ENCODE peak calls at places on chromosomes 11 and 22, in eight cellular contexts. K is SK-N-SH, C is HCT116, F is MM.1S, R is PC-9, M is GM23338, B is PC-3, O is Karpas-422. X is an unnamed sample.
A peak's percentile ranks its signal among the peaks of the same experiment; 100 is the strongest.

GRCh38 chr11:13110929-13111812 is 102.1 kb downstream of the RASSF10 start:
- DNase-seq in C (no peak), R (peak; percentile 54), K (peak; percentile 71), M (no peak), F (no peak), B (peak; percentile 71), O (no peak), X (peak; percentile 29)

GRCh38 chr22:29314537-29315285 is 786 bp downstream of the RASL10A start:
- DNase-seq in C (no peak), R (no peak), K (peak; percentile 63), O (no peak), M (peak; percentile 64), B (peak; percentile 22), F (no peak), X (no peak)

GRCh38 chr22:50563410-50564160 is 866 bp upstream of the SYCE3 start:
- DNase-seq in F (no peak), C (no peak), O (no peak), K (peak; percentile 37), B (no peak), R (no peak), M (peak; percentile 24), X (no peak)

GRCh38 chr11:22491826-22492225 is 133.8 kb downstream of the FANCF start:
- DNase-seq in R (no peak), K (peak; percentile 69), B (no peak), C (no peak), M (peak; percentile 41), F (no peak), O (no peak), X (no peak)

GRCh38 chr11:113168804-113169342 is 145.5 kb upstream of the TTC12 start:
- DNase-seq in K (no peak), M (no peak), R (no peak), O (peak; percentile 75), B (no peak), F (no peak), C (no peak), X (no peak)

GRCh38 chr11:19072464-19072863 is 11.9 kb upstream of the MRGPRX2 start:
- DNase-seq in F (no peak), O (no peak), R (peak; percentile 72), C (no peak), K (no peak), M (no peak), B (peak; percentile 22), X (no peak)

GRCh38 chr11:119693253-119693815 is 35.7 kb downstream of the NECTIN1 start:
- DNase-seq in F (peak; percentile 26), K (no peak), C (no peak), B (no peak), O (no peak), R (no peak), M (no peak), X (no peak)

GRCh38 chr11:13009921-13010736 is 1.0 kb downstream of the RASSF10 start:
- DNase-seq in C (no peak), M (peak; percentile 68), O (no peak), B (no peak), R (peak; percentile 28), F (no peak), K (peak; percentile 68), X (peak; percentile 52)

GRCh38 chr11:69903206-69903605 is 84.0 kb upstream of the FGF3 start:
- DNase-seq in M (no peak), R (no peak), F (no peak), B (no peak), K (no peak), O (no peak), C (no peak), X (no peak)

GRCh38 chr22:46093796-46094195 is 56.5 kb upstream of the PPARA start:
- DNase-seq in R (no peak), C (no peak), M (no peak), O (no peak), B (no peak), K (no peak), F (no peak), X (no peak)

GRCh38 chr22:46096706-46097230 is 53.6 kb upstream of the PPARA start:
- DNase-seq in R (no peak), C (no peak), B (no peak), K (no peak), M (no peak), O (no peak), F (no peak), X (no peak)

GRCh38 chr22:46092646-46093410 is 57.5 kb upstream of the PPARA start:
- DNase-seq in K (no peak), O (no peak), B (no peak), M (no peak), F (no peak), R (no peak), C (no peak), X (no peak)

GRCh38 chr22:46096051-46096450 is 54.3 kb upstream of the PPARA start:
- DNase-seq in C (no peak), M (no peak), B (no peak), R (no peak), O (no peak), K (no peak), F (no peak), X (no peak)

DNA sequence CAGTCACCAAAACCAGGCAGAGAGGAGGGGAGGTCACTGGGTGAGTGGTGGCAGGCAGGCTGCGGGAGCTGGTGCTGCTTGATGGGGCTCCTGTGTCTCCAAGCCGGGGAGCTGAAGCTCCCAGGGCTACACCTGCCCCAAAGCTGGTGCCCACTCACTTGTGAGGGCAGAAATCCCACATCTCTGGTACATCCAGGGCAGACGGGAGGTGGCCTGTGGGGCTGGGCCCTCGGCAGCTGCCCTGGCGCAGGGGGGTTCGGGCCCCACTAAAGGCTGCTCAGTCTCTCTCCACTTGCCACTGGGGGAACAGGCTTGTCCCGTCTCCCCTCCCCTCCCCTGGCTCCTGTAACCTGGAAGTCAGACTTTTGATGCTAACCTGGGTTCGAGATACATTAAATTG is 55.6 kb upstream of the PPARA start:
- DNase-seq in O (no peak), C (no peak), F (no peak), B (no peak), M (no peak), R (no peak), K (no peak), X (no peak)
- H3K27ac ChIP-seq in O (no peak overlapping the region), C (peak overlapping the region; percentile 13), F (no peak overlapping the region), B (no peak overlapping the region), M (no peak overlapping the region), R (no peak overlapping the region), K (peak overlapping the region; percentile 96), X (no peak overlapping the region)

GRCh38 chr22:20211409-20211996 is 56.6 kb downstream of the RTN4R start:
- DNase-seq in C (no peak), R (no peak), K (no peak), B (no peak), O (no peak), F (no peak), M (no peak), X (no peak)
- H3K9me2 ChIP-seq in C (no peaks in the 10 kb centered on the region), R (no peaks in the 10 kb centered on the region), K (no peaks in the 10 kb centered on the region), B (no peaks in the 10 kb centered on the region), O (no peaks in the 10 kb centered on the region), F (no peaks in the 10 kb centered on the region), M (no peaks in the 10 kb centered on the region), X (no peaks in the 10 kb centered on the region)

GRCh38 chr22:40041738-40042137 is 47.0 kb downstream of the FAM83F start:
- DNase-seq in O (no peak), M (no peak), R (no peak), C (no peak), B (no peak), K (no peak), F (no peak), X (no peak)
- H3K27me3 ChIP-seq in O (no peaks in the 10 kb centered on the region), M (peaks cover 6% of the 10 kb centered on the region), R (no peaks in the 10 kb centered on the region), C (no peaks in the 10 kb centered on the region), B (no peaks in the 10 kb centered on the region), K (no peaks in the 10 kb centered on the region), F (peaks cover 19% of the 10 kb centered on the region), X (no peaks in the 10 kb centered on the region)

GRCh38 chr11:118529584-118530175 is 1.3 kb upstream of the TMEM25 start:
- DNase-seq in F (no peak), B (no peak), R (no peak), C (no peak), O (no peak), K (no peak), M (peak; percentile 51), X (no peak)

GRCh38 chr11:118528511-118528910 is 1.2 kb downstream of the TTC36 start:
- DNase-seq in K (no peak), M (no peak), B (no peak), C (no peak), R (no peak), F (no peak), O (no peak), X (no peak)

GRCh38 chr11:118530683-118531596 is at the start of gene TMEM25:
- DNase-seq in R (peak; percentile 67), F (peak; percentile 12), B (peak; percentile 79), C (no peak), O (peak; percentile 76), K (peak; percentile 96), M (peak; percentile 86), X (peak; percentile 86)

GRCh38 chr11:118531597-118532084 is 649 bp downstream of the TMEM25 start:
- DNase-seq in O (no peak), M (peak; percentile 36), B (no peak), F (no peak), C (no peak), R (no peak), K (peak; percentile 69), X (no peak)

DNA sequence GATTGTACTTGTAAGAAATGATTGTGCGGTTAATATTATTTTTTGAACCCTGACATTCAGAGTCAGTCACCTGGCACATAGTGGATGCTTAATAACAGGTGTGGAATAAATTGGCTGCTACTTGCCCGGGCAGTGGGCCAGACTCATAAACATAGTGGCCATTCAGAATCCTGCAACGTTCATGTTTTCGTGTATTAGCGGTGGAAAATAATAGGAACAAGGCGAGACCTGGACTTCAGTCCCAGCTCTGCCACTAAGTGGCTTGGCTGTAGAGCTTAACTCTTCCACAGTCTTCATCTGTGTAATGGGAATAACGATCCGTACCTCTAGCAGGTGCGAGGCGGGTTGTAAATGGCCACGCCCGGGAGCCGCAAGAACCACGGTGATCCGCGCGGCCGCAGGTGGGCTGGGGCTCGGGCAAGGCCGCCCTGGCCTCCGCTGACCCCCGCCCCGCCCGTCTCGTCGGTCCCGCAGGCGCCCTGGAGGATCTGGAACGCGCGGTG is 761 bp upstream of the TMEM25 start:
- DNase-seq in R (no peak), C (no peak), B (peak; percentile 48), O (no peak), K (no peak), M (no peak), F (no peak), X (no peak)
- H3K27ac ChIP-seq in R (no peak overlapping the region), C (peak overlapping the region; percentile 87), B (peak overlapping the region; percentile 4), O (peak overlapping the region; percentile 8), K (no peak overlapping the region), M (no peak overlapping the region), F (no peak overlapping the region), X (peak overlapping the region; percentile 91)

GRCh38 chr22:35861451-35861850 is 143.8 kb downstream of the APOL5 start:
- DNase-seq in B (no peak), O (no peak), R (no peak), M (no peak), K (no peak), F (peak; percentile 70), C (no peak), X (no peak)
- H3K9me2 ChIP-seq in B (no peaks in the 10 kb centered on the region), O (no peaks in the 10 kb centered on the region), R (no peaks in the 10 kb centered on the region), M (no peaks in the 10 kb centered on the region), K (no peaks in the 10 kb centered on the region), F (no peaks in the 10 kb centered on the region), C (no peaks in the 10 kb centered on the region), X (no peaks in the 10 kb centered on the region)

GRCh38 chr11:116868066-116868465 is 30.6 kb upstream of the APOA1 start:
- DNase-seq in B (no peak), K (no peak), M (no peak), C (no peak), O (no peak), F (no peak), R (no peak), X (no peak)
- H3K27me3 ChIP-seq in B (no peaks in the 10 kb centered on the region), K (no peaks in the 10 kb centered on the region), M (no peaks in the 10 kb centered on the region), C (no peaks in the 10 kb centered on the region), O (no peaks in the 10 kb centered on the region), F (no peaks in the 10 kb centered on the region), R (no peaks in the 10 kb centered on the region), X (no peaks in the 10 kb centered on the region)

X was measured in hepatocyte.